ENCODE peak calls at places on chromosome 15, in ten cellular contexts. T is fibroblast of the conjunctiva; W is memory B cell; Z is activated gamma-delta T cell treated with anti-CD3 and anti-CD28 coated beads, Interleukin-2, amount 50 U/mL, for 16 hours; M is T-helper 9 cell; D is BJ; H is activated T-helper 1 cell treated with anti-CD3 and anti-CD28 coated beads, Interleukin-12 subunit alpha, Interleukin-12 subunit beta, Interleukin-2, Interleukin-4 antibody, amounts not matched to agents 30 ng/mL and 10 ng/mL and 1 ng/mL, durations not matched to agents 14 hours and 24 hours and 36 hours; C is caudate nucleus; I is ELR; V is mucosa of gallbladder. E is an unnamed sample.

GRCh38 chr15:61621146-61621545 is 392.0 kb upstream of the RORA start:
- DNase-seq in I (peak), H (no peak), V (peak), Z (no peak), W (no peak), C (no peak), M (no peak), D (no peak), T (no peak), E (peak)

GRCh38 chr15:50824507-50824906 is 59.0 kb upstream of the SPPL2A start:
- DNase-seq in C (no peak), H (no peak), M (no peak), Z (no peak), W (no peak), I (no peak), T (peak), V (no peak), D (no peak), E (no peak)

GRCh38 chr15:39585871-39586301 is 5.0 kb downstream of the THBS1 start:
- DNase-seq in Z (no peak), C (no peak), T (no peak), H (no peak), I (peak), V (no peak), D (no peak), M (no peak), W (no peak), E (no peak)

GRCh38 chr15:26224266-26224665 is 361.1 kb upstream of the ATP10A start:
- DNase-seq in H (no peak), M (no peak), T (no peak), V (no peak), I (no peak), Z (no peak), D (no peak), W (no peak), C (no peak), E (no peak)

GRCh38 chr15:36908991-36909390 is 191.4 kb downstream of the MEIS2 start:
- DNase-seq in T (no peak), C (no peak), I (no peak), W (no peak), Z (no peak), M (no peak), V (no peak), D (no peak), H (no peak), E (no peak)

GRCh38 chr15:59349715-59350420 is 22.8 kb downstream of the MYO1E start:
- DNase-seq in I (peak), H (no peak), V (no peak), Z (no peak), D (peak), M (no peak), T (peak), W (no peak), C (no peak), E (no peak)

GRCh38 chr15:77596821-77597803 is 35.6 kb downstream of the LINGO1 start:
- DNase-seq in D (no peak), H (no peak), T (no peak), I (no peak), W (no peak), V (no peak), M (no peak), C (no peak), Z (no peak), E (no peak)

GRCh38 chr15:95160316-95160715 is 929.0 kb downstream of the MCTP2 start:
- DNase-seq in M (no peak), V (no peak), T (no peak), I (no peak), D (no peak), C (no peak), H (no peak), Z (no peak), W (no peak), E (no peak)

GRCh38 chr15:52798529-52799101 is 8.5 kb upstream of the ONECUT1 start:
- DNase-seq in I (no peak), W (no peak), M (no peak), Z (no peak), D (no peak), H (no peak), C (no peak), V (no peak), T (no peak), E (no peak)

GRCh38 chr15:80436511-80437307 is 32.5 kb downstream of the ARNT2 start:
- DNase-seq in C (no peak), M (no peak), W (no peak), Z (no peak), T (no peak), H (no peak), V (no peak), I (peak), D (no peak), E (no peak)

GRCh38 chr15:75591655-75592364 is 12.7 kb upstream of the PTPN9 start:
- DNase-seq in W (no peak), C (no peak), H (no peak), I (no peak), D (no peak), T (no peak), V (no peak), M (no peak), Z (no peak), E (no peak)

GRCh38 chr15:74209560-74209958 is 7.0 kb upstream of the STRA6 start:
- DNase-seq in V (no peak), D (no peak), C (no peak), H (no peak), W (no peak), Z (no peak), M (no peak), T (no peak), I (no peak), E (no peak)

GRCh38 chr15:51377038-51377761 is 35.7 kb downstream of the GLDN start:
- DNase-seq in D (peak), V (no peak), W (no peak), M (no peak), I (peak), Z (no peak), T (peak), C (no peak), H (no peak), E (no peak)

GRCh38 chr15:66650433-66650832 is 51.6 kb upstream of the SMAD6 start:
- DNase-seq in T (no peak), M (no peak), H (no peak), V (peak), W (no peak), D (no peak), Z (no peak), I (peak), C (no peak), E (no peak)

GRCh38 chr15:38069506-38069905 is 135.1 kb downstream of the TMCO5A start:
- DNase-seq in D (peak), M (no peak), C (no peak), V (peak), T (peak), I (peak), Z (no peak), W (no peak), H (no peak), E (no peak)

GRCh38 chr15:71136159-71137137 is 21.2 kb downstream of the THSD4 start:
- DNase-seq in I (peak), D (peak), Z (no peak), C (no peak), M (no peak), T (peak), V (no peak), W (no peak), H (no peak), E (no peak)

GRCh38 chr15:31497838-31498237 is 171.2 kb downstream of the KLF13 start:
- DNase-seq in H (no peak), I (no peak), C (no peak), W (no peak), V (peak), M (no peak), Z (no peak), T (no peak), D (no peak), E (no peak)

GRCh38 chr15:77440378-77440999 is 19.8 kb downstream of the HMG20A start:
- DNase-seq in W (no peak), Z (no peak), C (no peak), T (no peak), M (no peak), D (no peak), H (no peak), I (peak), V (no peak), E (no peak)

GRCh38 chr15:57149196-57149595 is 227.1 kb upstream of the CGNL1 start:
- DNase-seq in M (no peak), W (no peak), Z (no peak), D (no peak), C (no peak), H (no peak), V (no peak), T (peak), I (no peak), E (no peak)

E was measured in BE2C.